ENCODE peak calls at places on chromosomes 11 and 22, in seven cellular contexts. U is H1; E is naive thymus-derived CD4-positive, alpha-beta T cell; I is aorta; C is CD4-positive, alpha-beta memory T cell; G is H9; D is MM.1S. M is an unnamed sample.

GRCh38 chr11:10379433-10379832 is 74.6 kb downstream of the ADM start:
- DNase-seq in U (no peak), E (no peak), I (no peak), C (no peak), G (no peak), D (no peak), M (no peak)

GRCh38 chr22:20566420-20567260 is 59.2 kb downstream of the MED15 start:
- DNase-seq in U (no peak), E (peak; percentile 91), I (no peak), C (peak; percentile 87), G (no peak), D (no peak), M (peak; percentile 46)

GRCh38 chr22:20110359-20110985 is 5.4 kb upstream of the RANBP1 start:
- DNase-seq in U (no peak), E (no peak), I (peak; percentile 37), C (no peak), G (no peak), D (no peak), M (no peak)

GRCh38 chr22:31179345-31179744 is 19.4 kb downstream of the RNF185 start:
- DNase-seq in U (no peak), E (no peak), I (no peak), C (no peak), G (no peak), D (no peak), M (peak; percentile 44)

GRCh38 chr11:110907629-110908028 is 195.4 kb upstream of the ARHGAP20 start:
- DNase-seq in U (no peak), E (peak; percentile 69), I (no peak), C (peak; percentile 26), G (no peak), D (peak; percentile 65), M (peak; percentile 72)

GRCh38 chr11:47641585-47642098 is 717 bp downstream of the MTCH2 start:
- DNase-seq in U (no peak), E (no peak), I (no peak), C (no peak), G (no peak), D (peak; percentile 15), M (no peak)

GRCh38 chr11:67032830-67033555 is 10.1 kb downstream of the SYT12 start:
- DNase-seq in U (no peak), E (no peak), I (peak; percentile 90), C (no peak), G (no peak), D (no peak), M (no peak)

GRCh38 chr11:1292018-1292643 is 17.3 kb downstream of the TOLLIP start:
- DNase-seq in U (no peak), E (no peak), I (no peak), C (no peak), G (no peak), D (no peak), M (no peak)

GRCh38 chr22:42368379-42369249 is 63.6 kb downstream of the NFAM1 start:
- DNase-seq in U (no peak), E (no peak), I (peak; percentile 63), C (peak; percentile 51), G (peak; percentile 85), D (no peak), M (peak; percentile 34)

GRCh38 chr22:24500251-24500820 is 5.2 kb downstream of the UPB1 start:
- DNase-seq in U (no peak), E (no peak), I (no peak), C (no peak), G (no peak), D (no peak), M (no peak)

GRCh38 chr11:78351193-78351592 is 66.4 kb downstream of the GAB2 start:
- DNase-seq in U (no peak), E (no peak), I (no peak), C (no peak), G (no peak), D (no peak), M (no peak)

DNA sequence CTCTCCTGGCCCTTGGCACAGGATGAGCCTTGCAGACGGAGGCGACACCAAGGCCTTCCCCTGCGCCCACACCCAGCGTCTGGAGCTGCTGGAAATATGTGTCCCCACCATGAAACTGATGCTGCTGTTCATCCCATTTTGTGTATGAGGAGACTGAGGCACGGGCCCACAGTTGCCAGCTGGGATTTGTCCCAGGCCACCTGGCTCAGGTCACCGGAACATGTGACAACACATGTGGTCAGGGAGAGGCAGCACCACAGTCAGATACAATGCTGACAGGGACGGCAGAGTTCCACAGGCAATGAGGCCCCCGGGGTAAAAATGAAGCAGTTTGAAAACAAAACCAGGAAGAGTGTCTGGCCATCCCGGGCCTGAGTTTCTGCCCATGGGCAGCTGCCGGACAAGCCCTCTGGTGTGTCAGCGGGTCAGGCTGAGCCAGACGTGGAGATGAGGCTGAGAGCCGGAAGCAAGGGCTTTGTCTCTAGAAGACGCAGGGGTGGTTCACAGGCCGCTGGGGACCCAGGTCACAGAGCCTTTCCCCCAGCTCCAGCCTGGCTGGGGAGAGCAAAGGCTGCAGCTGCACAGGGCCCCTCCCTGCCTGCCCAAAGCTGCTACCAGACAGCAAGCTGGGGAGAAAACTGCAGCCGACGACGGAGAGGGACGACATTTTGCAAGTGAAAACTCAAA is 80.7 kb downstream of the CDKN1C start:
- DNase-seq in U (no peak), E (no peak), I (peak; percentile 41), C (no peak), G (peak; percentile 26), D (no peak), M (peak; percentile 6)
- H3K4me1 ChIP-seq in U (peaks cover 3% of the 10 kb centered on the region), E (no peaks in the 10 kb centered on the region), I (no peaks in the 10 kb centered on the region), C (no peaks in the 10 kb centered on the region), G (no peaks in the 10 kb centered on the region), D (no peaks in the 10 kb centered on the region), M (peaks cover 24% of the 10 kb centered on the region)

GRCh38 chr11:72738199-72739141 is 13.7 kb downstream of the ARAP1 start:
- DNase-seq in U (no peak), E (no peak), I (peak; percentile 78), C (no peak), G (no peak), D (no peak), M (no peak)
- H3K4me1 ChIP-seq in U (peaks cover 14% of the 10 kb centered on the region), E (peaks cover 48% of the 10 kb centered on the region), I (peaks cover 2% of the 10 kb centered on the region), C (peaks cover 69% of the 10 kb centered on the region), G (peaks cover 21% of the 10 kb centered on the region), D (no peaks in the 10 kb centered on the region), M (peaks cover 18% of the 10 kb centered on the region)

DNA sequence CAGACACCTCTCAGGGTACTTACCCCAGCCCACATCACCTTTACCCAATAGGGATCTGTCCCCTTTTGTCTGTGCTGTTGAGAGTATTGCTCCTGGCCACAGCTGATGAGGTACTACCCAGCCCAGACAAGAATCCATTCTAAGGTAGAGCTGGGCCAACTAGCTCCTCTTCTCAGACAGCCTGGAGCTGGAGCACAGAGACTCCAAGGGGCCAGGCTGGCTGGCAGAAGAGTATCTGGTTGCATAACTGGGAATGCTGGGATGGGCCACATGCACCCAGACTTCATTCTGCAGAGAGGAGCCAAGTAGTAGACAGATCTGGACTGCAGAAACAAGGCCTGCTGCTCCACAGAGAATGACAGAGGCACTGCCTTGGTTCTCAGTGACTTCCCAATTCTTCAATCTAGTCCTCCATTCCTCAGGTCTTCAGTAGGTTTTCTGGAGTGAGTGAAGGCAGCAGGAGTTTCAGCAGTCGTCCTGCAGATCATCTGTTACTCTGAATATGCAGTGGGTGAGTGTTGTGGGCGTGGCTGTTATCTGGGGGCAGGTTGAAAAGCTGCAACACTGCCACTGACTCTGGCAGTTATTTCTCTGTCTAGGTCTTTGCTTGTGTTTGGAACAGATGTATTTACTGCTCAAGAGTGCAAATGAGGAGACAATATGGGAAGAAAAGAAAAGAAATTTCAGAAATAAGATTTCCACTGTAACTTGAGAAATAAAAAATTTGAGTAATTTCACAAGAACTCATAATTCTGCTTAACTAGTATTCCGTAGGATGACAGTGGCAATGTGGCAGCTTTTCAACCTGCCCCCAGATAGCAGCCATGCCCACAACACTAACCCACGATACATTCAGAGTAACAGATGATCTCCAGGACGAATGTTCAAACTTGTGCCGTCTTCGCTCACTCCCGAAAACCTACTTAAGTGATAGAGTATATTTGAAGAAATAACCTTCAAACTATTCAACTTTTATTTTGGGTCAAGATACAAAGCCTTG is 34.9 kb downstream of the MAPK1 start:
- DNase-seq in U (no peak), E (no peak), I (no peak), C (no peak), G (no peak), D (no peak), M (no peak)
- H3K4me1 ChIP-seq in U (no peaks in the 10 kb centered on the region), E (peaks cover 20% of the 10 kb centered on the region), I (peaks cover 10% of the 10 kb centered on the region), C (peaks cover 52% of the 10 kb centered on the region), G (no peaks in the 10 kb centered on the region), D (no peaks in the 10 kb centered on the region), M (peaks cover 54% of the 10 kb centered on the region)

GRCh38 chr22:46454233-46454909 is 83.0 kb downstream of the CELSR1 start:
- DNase-seq in U (no peak), E (no peak), I (no peak), C (no peak), G (no peak), D (no peak), M (no peak)
- H3K4me1 ChIP-seq in U (no peaks in the 10 kb centered on the region), E (no peaks in the 10 kb centered on the region), I (no peaks in the 10 kb centered on the region), C (no peaks in the 10 kb centered on the region), G (no peaks in the 10 kb centered on the region), D (no peaks in the 10 kb centered on the region), M (no peaks in the 10 kb centered on the region)

GRCh38 chr11:3866836-3867208 is 11.4 kb downstream of the STIM1 start:
- DNase-seq in U (no peak), E (no peak), I (no peak), C (no peak), G (no peak), D (no peak), M (no peak)
- H3K4me1 ChIP-seq in U (no peaks in the 10 kb centered on the region), E (peaks cover 43% of the 10 kb centered on the region), I (peaks cover 18% of the 10 kb centered on the region), C (peaks cover 91% of the 10 kb centered on the region), G (peaks cover 6% of the 10 kb centered on the region), D (peaks cover 60% of the 10 kb centered on the region), M (peaks cover 50% of the 10 kb centered on the region)

DNA sequence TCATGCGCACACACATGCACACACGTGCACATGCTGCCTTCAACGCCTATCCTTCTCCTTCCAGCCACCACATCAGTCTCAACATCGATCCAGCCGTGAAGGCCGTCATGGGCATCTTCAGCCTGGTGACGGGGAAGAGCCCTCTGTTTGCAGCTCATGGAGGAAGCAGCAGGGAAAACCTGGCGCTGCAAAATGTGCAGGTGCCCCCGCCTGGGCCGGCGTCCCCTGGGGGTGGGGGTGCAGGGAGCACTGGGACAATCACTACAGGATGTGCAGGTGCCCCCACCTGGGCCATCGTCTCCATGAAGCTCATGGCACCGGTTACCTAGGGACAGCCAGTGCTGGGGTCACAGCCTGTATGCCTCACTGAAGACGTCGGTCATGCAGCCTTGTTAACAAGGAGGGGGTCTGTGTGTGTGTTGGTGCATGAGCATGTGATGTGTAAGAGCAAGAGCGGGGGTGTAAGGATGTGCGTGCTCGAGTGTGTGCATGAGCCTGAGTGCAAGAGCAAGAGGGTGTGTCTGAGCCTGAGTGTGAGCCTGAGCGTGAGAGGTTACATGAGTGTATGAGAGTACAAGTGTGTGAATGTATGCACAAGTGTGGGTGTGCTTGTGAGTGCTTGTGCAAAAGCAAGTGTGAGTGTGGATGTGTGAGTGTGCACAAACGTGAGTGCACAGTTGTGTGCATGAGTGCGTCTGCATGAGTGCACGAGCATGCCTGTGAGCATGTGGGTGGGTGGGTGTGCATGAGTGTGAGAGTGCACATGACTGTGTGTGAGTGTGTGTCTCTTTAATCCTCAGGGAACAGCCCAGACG is 31.5 kb downstream of the NADSYN1 start:
- DNase-seq in U (no peak), E (no peak), I (peak; percentile 31), C (no peak), G (no peak), D (no peak), M (no peak)
- H3K4me1 ChIP-seq in U (no peaks in the 10 kb centered on the region), E (no peaks in the 10 kb centered on the region), I (no peaks in the 10 kb centered on the region), C (no peaks in the 10 kb centered on the region), G (no peaks in the 10 kb centered on the region), D (no peaks in the 10 kb centered on the region), M (no peaks in the 10 kb centered on the region)

M was measured in transverse colon.